ENCODE peak calls at places on chromosomes 2 and 18, in ten cellular contexts. H, F, M, T, J, Q, Z, O, I and U are unnamed samples.

GRCh38 chr2:33476100-33476792 is at the start of gene RASGRP3:
- DNase-seq in J (peak; percentile 96), Q (peak; percentile 97), I (peak; percentile 56), O (peak; percentile 65), F (peak; percentile 86), M (peak; percentile 57), T (peak; percentile 96), Z (peak; percentile 70), H (peak; percentile 99), U (peak; percentile 61)

GRCh38 chr2:216181351-216181750 is 72.2 kb downstream of the XRCC5 start:
- DNase-seq in J (no peak), Z (no peak), I (no peak), M (no peak), F (no peak), Q (no peak), H (no peak), O (no peak), T (no peak), U (no peak)

GRCh38 chr18:984004-984403 is 79.3 kb downstream of the ADCYAP1 start:
- DNase-seq in F (no peak), Z (no peak), J (no peak), I (no peak), M (no peak), O (no peak), Q (no peak), H (no peak), T (no peak), U (no peak)

GRCh38 chr2:101613073-101613704 is 84.3 kb upstream of the MAP4K4 start:
- DNase-seq in I (no peak), Z (no peak), H (no peak), F (no peak), Q (no peak), O (no peak), M (peak; percentile 66), J (peak; percentile 8), T (no peak), U (no peak)

GRCh38 chr2:69082430-69082997 is 69.5 kb downstream of the ANTXR1 start:
- DNase-seq in T (no peak), Q (peak; percentile 92), I (peak; percentile 42), H (peak; percentile 94), M (no peak), F (peak; percentile 92), J (peak; percentile 78), O (peak; percentile 96), Z (no peak), U (peak; percentile 83)

GRCh38 chr2:129231924-129232323 is 747.5 kb upstream of the RAB6C start:
- DNase-seq in J (no peak), F (no peak), I (no peak), M (no peak), Q (no peak), Z (no peak), T (no peak), H (no peak), O (no peak), U (no peak)

GRCh38 chr2:99067871-99068270 is 73.6 kb upstream of the C2orf15 start:
- DNase-seq in F (no peak), T (no peak), Q (no peak), H (no peak), O (no peak), I (no peak), Z (no peak), J (no peak), M (no peak), U (no peak)

GRCh38 chr18:54416459-54416858 is 58.8 kb downstream of the C18orf54 start:
- DNase-seq in F (no peak), Q (no peak), I (no peak), O (peak; percentile 35), M (no peak), Z (no peak), J (peak; percentile 90), T (no peak), H (peak; percentile 92), U (no peak)

GRCh38 chr2:226655871-226656270 is 143.7 kb downstream of the IRS1 start:
- DNase-seq in Z (no peak), O (no peak), F (peak; percentile 70), J (peak; percentile 70), M (no peak), Q (no peak), T (no peak), H (peak; percentile 71), I (no peak), U (peak; percentile 21)

DNA sequence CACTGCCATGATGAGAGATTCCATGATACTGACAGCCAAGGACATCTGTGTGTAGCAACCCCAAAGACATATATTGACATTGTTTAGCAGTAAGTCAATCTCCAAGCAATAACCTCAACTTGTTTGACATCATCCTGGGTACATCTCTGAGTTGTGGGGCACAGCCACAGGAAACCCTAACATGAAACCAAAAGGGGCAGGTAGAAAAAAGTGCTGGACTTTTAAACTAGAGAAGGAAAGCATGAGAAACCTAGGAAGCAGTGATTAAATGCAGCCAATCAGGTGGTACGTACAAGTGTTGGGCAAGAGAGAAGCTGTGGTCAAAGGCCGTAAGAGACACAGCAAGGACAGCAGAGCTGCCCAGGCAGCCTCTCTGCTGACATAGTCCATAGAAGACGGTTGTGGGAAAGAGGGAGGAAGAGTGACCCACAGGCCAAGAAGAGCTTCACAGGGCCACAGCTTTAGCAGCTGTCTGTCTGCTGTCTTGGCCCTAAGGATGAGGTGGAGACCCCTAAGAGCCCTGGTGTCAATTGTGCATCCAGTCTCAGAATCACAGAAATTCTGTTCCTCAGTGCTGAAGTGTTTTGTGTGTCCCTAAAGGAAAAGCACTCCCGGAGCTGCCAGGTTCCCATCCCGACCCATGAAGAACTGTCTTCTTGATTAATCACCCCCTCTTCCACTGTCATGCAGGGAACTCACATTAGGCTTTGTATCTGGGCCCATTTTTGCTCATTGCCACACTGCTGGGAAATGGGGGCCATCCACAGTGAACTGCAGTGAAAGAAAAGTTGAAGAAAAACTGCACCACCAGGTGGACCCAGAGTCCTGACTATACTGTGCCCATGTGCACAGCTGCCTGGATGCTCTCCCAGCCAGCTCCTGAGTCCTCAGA is 25.4 kb upstream of the CHN1 start:
- DNase-seq in T (peak; percentile 53), Z (no peak), Q (no peak), J (peak; percentile 50), I (peak; percentile 43), M (peak; percentile 59), H (peak; percentile 81), F (peak; percentile 33), O (peak; percentile 56), U (peak; percentile 49)
- TF ChIP-seq CTCF in T (peak; percentile 23), Z (no peak), Q (peak; percentile 33), J (peak; percentile 50), I (peak; percentile 44), M (peak; percentile 67), H (peak; percentile 78), F (peak; percentile 31), O (peak; percentile 47), U (peak; percentile 28)

DNA sequence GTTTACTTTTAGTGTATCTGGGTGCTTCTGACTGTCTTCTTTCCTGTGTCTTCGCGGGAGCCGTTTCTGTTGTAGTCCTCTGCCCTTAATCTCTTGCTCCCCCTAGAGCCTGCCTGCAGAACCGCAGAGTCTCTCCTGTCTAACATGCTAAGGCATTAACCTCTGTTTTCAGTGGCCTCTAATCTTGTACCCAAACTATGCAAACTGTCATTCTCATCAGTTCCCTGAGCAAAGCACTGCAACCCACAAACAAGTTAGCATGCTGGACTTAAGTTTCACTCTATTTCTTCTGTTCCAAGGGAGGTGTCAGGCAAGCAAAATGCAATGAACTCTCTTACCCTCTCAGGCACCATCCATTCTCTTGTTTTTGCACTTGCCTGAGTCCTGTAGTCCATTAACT is 138.4 kb downstream of the OTX1 start:
- DNase-seq in M (peak; percentile 73), F (peak; percentile 12), O (peak; percentile 70), J (peak; percentile 60), H (peak; percentile 72), T (no peak), I (peak; percentile 68), Z (no peak), Q (no peak), U (peak; percentile 77)
- TF ChIP-seq CTCF in M (peak; percentile 95), F (no peak), O (peak; percentile 98), J (peak; percentile 97), H (peak; percentile 98), T (no peak), I (peak; percentile 85), Z (no peak), Q (peak; percentile 90), U (peak; percentile 90)

GRCh38 chr2:88765154-88765948 is 73.9 kb downstream of the RPIA start:
- DNase-seq in H (peak; percentile 22), M (peak; percentile 66), Z (peak; percentile 51), T (peak; percentile 50), I (peak; percentile 10), O (peak; percentile 84), J (peak; percentile 22), F (peak; percentile 5), Q (no peak), U (no peak)

GRCh38 chr2:88764850-88765153 is 73.3 kb downstream of the RPIA start:
- DNase-seq in I (no peak), Z (no peak), H (no peak), F (no peak), T (no peak), J (no peak), Q (no peak), O (no peak), M (no peak), U (no peak)

GRCh38 chr2:88757025-88757424 is 65.6 kb downstream of the RPIA start:
- DNase-seq in H (no peak), Z (no peak), F (no peak), M (no peak), I (no peak), T (no peak), Q (no peak), J (no peak), O (no peak), U (no peak)

GRCh38 chr2:88764141-88764849 is 72.8 kb downstream of the RPIA start:
- DNase-seq in M (no peak), O (no peak), H (no peak), I (no peak), F (no peak), T (no peak), Q (no peak), Z (no peak), J (no peak), U (no peak)

GRCh38 chr2:88760819-88761598 is 69.5 kb downstream of the RPIA start:
- DNase-seq in I (no peak), M (no peak), Z (no peak), O (no peak), J (no peak), F (no peak), T (no peak), H (no peak), Q (no peak), U (no peak)
- TF ChIP-seq CTCF in I (no peak), M (no peak), Z (no peak), O (no peak), J (no peak), F (no peak), T (no peak), H (no peak), Q (no peak), U (no peak)

GRCh38 chr18:32380559-32380958 is 90.1 kb downstream of the GAREM1 start:
- DNase-seq in J (peak; percentile 47), F (no peak), I (no peak), H (peak; percentile 42), T (no peak), O (no peak), Z (no peak), Q (no peak), M (no peak), U (peak; percentile 53)
- TF ChIP-seq CTCF in J (peak; percentile 33), F (no peak), I (no peak), H (peak; percentile 46), T (no peak), O (no peak), Z (no peak), Q (no peak), M (no peak), U (no peak)